ENCODE peak calls at places on chromosomes 13 and 19, in five cellular contexts. K, D, Z, N and Y are unnamed samples.

GRCh38 chr13:106491928-106492327 is 43.5 kb downstream of the EFNB2 start:
- DNase-seq in K (no peak), Z (no peak), D (no peak), N (no peak), Y (no peak)

GRCh38 chr19:4234142-4234861 is 5.0 kb downstream of the EBI3 start:
- DNase-seq in K (no peak), N (no peak), Z (no peak), D (no peak), Y (no peak)

GRCh38 chr13:85626603-85627002 is 172.6 kb downstream of the SLITRK6 start:
- DNase-seq in D (no peak), Z (no peak), N (no peak), K (no peak), Y (no peak)

GRCh38 chr19:49705919-49706318 is 15.0 kb downstream of the CPT1C start:
- DNase-seq in D (no peak), N (no peak), K (no peak), Z (no peak), Y (no peak)

GRCh38 chr13:37495046-37495445 is 103.5 kb downstream of the POSTN start:
- DNase-seq in Z (no peak), N (no peak), K (peak; percentile 10), D (no peak), Y (no peak)

GRCh38 chr13:29589967-29590366 is 5.5 kb downstream of the SLC7A1 start:
- DNase-seq in N (no peak), D (no peak), K (no peak), Z (peak; percentile 51), Y (no peak)

GRCh38 chr13:82010780-82011179 is 1669.9 kb upstream of the SPRY2 start:
- DNase-seq in Z (no peak), N (no peak), K (no peak), D (no peak), Y (no peak)

GRCh38 chr13:68350554-68350953 is 1120.4 kb upstream of the PCDH9 start:
- DNase-seq in Z (no peak), K (no peak), D (no peak), N (no peak), Y (no peak)

GRCh38 chr13:66219493-66219892 is 1010.6 kb downstream of the PCDH9 start:
- DNase-seq in N (no peak), K (no peak), Z (no peak), D (no peak), Y (no peak)

GRCh38 chr19:35642312-35642711 is 767 bp downstream of the ETV2 start:
- DNase-seq in Z (no peak), D (no peak), K (no peak), N (no peak), Y (no peak)

GRCh38 chr13:72839831-72840426 is 58.0 kb downstream of the PIBF1 start:
- DNase-seq in K (peak; percentile 42), D (no peak), Z (peak; percentile 67), N (peak; percentile 28), Y (no peak)

GRCh38 chr19:43534811-43535761 is 2.1 kb downstream of the ZNF575 start:
- DNase-seq in K (peak; percentile 61), N (peak; percentile 46), D (no peak), Z (peak; percentile 75), Y (no peak)
- TF ChIP-seq CTCF in K (peak; percentile 63), N (peak; percentile 67), D (peak; percentile 77), Z (peak; percentile 66), Y (peak; percentile 65)

DNA sequence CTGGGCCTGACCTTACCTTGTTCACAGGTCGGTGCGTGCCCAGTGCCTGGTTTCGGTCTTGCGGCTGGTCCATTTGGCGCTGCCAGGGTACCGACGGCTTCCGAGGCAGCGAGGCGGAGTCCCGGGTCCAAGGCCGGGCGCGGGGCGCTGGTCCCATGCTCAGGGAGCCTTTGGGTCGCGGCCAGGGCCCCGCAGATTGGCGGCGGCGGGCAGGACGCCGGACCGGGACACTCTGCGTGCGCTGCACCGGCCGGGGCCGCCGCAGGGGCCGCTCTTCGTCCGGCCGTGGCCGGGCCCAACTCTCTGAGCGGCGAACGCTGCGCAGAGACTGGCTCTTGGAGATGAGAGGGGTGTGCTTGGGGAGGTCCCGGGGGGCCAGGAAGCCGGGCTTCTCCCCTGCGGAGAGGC is 3.3 kb upstream of the WIZ start:
- DNase-seq in Z (no peak), K (no peak), N (no peak), D (no peak), Y (no peak)
- TF ChIP-seq CTCF in Z (no peak), K (peak; percentile 36), N (no peak), D (peak; percentile 13), Y (peak; percentile 34)

GRCh38 chr19:56750658-56751057 is 79.1 kb upstream of the ZNF835 start:
- DNase-seq in K (no peak), D (no peak), Z (no peak), N (no peak), Y (no peak)

GRCh38 chr19:56751078-56751489 is 79.5 kb upstream of the ZNF835 start:
- DNase-seq in Z (no peak), K (no peak), N (no peak), D (no peak), Y (no peak)

GRCh38 chr19:56746367-56746766 is 74.8 kb upstream of the ZNF835 start:
- DNase-seq in D (no peak), Z (no peak), K (no peak), N (no peak), Y (no peak)

GRCh38 chr19:56748443-56748842 is 76.9 kb upstream of the ZNF835 start:
- DNase-seq in Z (no peak), K (no peak), D (no peak), N (no peak), Y (no peak)
- TF ChIP-seq CTCF in Z (peak; percentile 31), K (no peak), D (no peak), N (no peak), Y (peak; percentile 27)

DNA sequence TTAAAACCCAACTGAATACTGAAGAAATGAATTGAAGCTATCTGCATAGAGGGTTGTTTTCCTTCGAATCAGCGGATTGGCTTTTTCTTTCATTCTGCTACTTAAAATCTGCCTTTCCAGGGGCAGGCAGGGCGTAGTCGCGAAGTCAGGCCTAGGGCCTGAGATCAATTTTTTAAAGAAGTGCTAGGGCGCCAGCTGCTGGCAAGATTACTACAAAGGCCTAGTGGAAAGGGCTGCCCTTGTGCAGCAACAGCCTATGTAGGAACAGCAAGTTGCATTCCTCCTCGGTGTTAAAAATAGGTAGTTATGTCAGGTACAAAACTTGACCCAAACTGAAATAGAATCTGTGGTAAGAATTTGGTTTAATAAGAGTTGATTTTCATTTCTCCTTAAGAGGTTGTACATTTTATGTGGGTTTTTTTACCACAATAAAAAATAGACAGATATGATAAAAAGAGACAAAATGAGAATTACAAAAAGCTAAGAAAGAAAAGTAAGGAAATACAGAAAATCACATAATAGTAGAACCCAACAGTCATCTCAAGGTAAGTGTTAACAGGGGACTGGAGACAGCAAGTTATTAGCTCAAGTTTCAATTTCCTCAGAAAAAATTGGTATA is 9.5 kb upstream of the URAD start:
- DNase-seq in D (no peak), Z (peak; percentile 45), N (no peak), K (peak; percentile 28), Y (no peak)
- TF ChIP-seq CTCF in D (peak; percentile 36), Z (peak; percentile 63), N (peak; percentile 51), K (peak; percentile 52), Y (peak; percentile 68)

DNA sequence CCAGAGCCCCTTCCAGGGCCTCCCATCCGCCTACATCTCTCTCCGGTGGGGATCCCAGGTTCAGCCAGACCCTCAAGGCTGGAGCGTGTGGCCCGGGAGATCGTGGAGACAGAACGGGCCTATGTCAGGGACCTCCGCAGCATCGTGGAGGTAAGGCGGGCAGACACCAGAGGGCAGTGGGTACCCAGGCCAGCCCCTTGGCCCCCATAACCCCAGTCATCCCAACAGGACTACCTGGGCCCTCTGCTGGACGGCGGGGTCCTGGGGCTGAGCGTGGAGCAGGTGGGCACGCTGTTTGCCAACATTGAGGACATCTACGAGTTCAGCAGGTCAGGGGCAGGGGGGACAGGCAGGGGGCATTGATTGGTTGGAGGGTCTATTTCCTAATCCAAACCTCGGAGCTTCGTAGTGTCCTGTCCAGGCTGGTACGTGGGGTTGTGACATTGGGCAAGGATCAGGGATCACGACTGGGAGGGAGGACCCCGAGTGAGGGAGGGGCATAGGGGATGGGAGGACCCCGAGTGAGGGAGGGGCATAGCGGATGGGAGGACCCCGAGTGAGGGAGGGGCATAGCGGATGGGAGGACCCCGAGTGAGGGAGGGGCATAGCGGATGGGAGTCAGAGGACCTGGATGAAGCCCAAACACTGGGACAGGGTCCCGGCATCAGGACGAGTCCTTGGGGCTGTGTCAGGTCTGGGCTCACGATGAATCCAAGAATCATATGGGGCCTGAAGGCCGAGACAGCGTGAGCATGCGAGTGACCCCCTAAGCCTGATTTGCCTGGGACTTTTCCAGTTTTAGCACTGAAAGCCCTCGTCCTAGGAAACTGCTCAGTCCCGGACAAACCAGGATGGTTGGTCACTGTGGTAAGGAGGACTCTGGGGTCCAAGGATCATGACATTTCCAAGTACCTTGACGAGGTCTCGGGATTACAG is 2.9 kb downstream of the PLEKHG2 start:
- DNase-seq in N (no peak), K (no peak), Z (no peak), D (no peak), Y (no peak)
- TF ChIP-seq CTCF in N (peak; percentile 9), K (peak; percentile 10), Z (no peak), D (no peak), Y (peak; percentile 8)

GRCh38 chr19:18919895-18920204 is 335 bp downstream of the DDX49 start:
- DNase-seq in Z (no peak), D (no peak), K (no peak), N (no peak), Y (no peak)

GRCh38 chr19:18921593-18921992 is 2.1 kb downstream of the DDX49 start:
- DNase-seq in D (no peak), N (no peak), Z (no peak), K (no peak), Y (no peak)

GRCh38 chr19:18920400-18920799 is 885 bp downstream of the DDX49 start:
- DNase-seq in Z (no peak), N (no peak), K (no peak), D (no peak), Y (no peak)

GRCh38 chr19:18922228-18922985 is 2.9 kb downstream of the DDX49 start:
- DNase-seq in K (no peak), D (no peak), Z (no peak), N (no peak), Y (no peak)

GRCh38 chr19:18919086-18919894 is at the start of the genes COPE and DDX49:
- DNase-seq in Z (peak; percentile 96), D (peak; percentile 99), K (peak; percentile 100), N (peak; percentile 100), Y (peak; percentile 98)
- TF ChIP-seq CTCF in Z (no peak), D (no peak), K (no peak), N (no peak), Y (no peak)